ENCODE peak calls at places on chromosomes 2 and 18, in nine cellular contexts. One of them, this sample, is unnamed.
A peak's percentile ranks its signal among the peaks of the same experiment; 100 is the strongest.

GRCh38 chr2:237863102-237863511 is 3.7 kb downstream of the RAMP1 start:
- DNase-seq in AG10803: no peak
- DNase-seq in LoVo: no peak
- DNase-seq in smooth muscle cell of the brain vasculature: no peak
- DNase-seq in NCI-H2171: no peak
- DNase-seq in neuronal stem cell: no peak
- DNase-seq in stimulated activated CD8-positive, alpha-beta memory T cell treated with anti-CD3 and anti-CD28 coated beads, Interleukin-15, amount 100 ng/mL, for 24 hours: no peak
- DNase-seq in A549: no peak
- DNase-seq in T47D: no peak
- DNase-seq in this sample: no peak

GRCh38 chr18:74617486-74617885 is 19.8 kb downstream of the ZNF407 start:
- DNase-seq in AG10803: no peak
- DNase-seq in LoVo: no peak
- DNase-seq in smooth muscle cell of the brain vasculature: no peak
- DNase-seq in NCI-H2171: no peak
- DNase-seq in neuronal stem cell: no peak
- DNase-seq in stimulated activated CD8-positive, alpha-beta memory T cell treated with anti-CD3 and anti-CD28 coated beads, Interleukin-15, amount 100 ng/mL, for 24 hours: no peak
- DNase-seq in A549: no peak
- DNase-seq in T47D: no peak
- DNase-seq in this sample: no peak

GRCh38 chr2:205245001-205245400 is 437.3 kb upstream of the NRP2 start:
- DNase-seq in AG10803: peak; percentile 36
- DNase-seq in LoVo: no peak
- DNase-seq in smooth muscle cell of the brain vasculature: no peak
- DNase-seq in NCI-H2171: no peak
- DNase-seq in neuronal stem cell: no peak
- DNase-seq in stimulated activated CD8-positive, alpha-beta memory T cell treated with anti-CD3 and anti-CD28 coated beads, Interleukin-15, amount 100 ng/mL, for 24 hours: no peak
- DNase-seq in A549: no peak
- DNase-seq in T47D: no peak
- DNase-seq in this sample: no peak

GRCh38 chr18:58567453-58568196 is 61.3 kb downstream of the ALPK2 start:
- DNase-seq in AG10803: peak; percentile 97
- DNase-seq in LoVo: no peak
- DNase-seq in smooth muscle cell of the brain vasculature: no peak
- DNase-seq in NCI-H2171: no peak
- DNase-seq in neuronal stem cell: no peak
- DNase-seq in stimulated activated CD8-positive, alpha-beta memory T cell treated with anti-CD3 and anti-CD28 coated beads, Interleukin-15, amount 100 ng/mL, for 24 hours: no peak
- DNase-seq in A549: peak; percentile 25
- DNase-seq in T47D: peak; percentile 15
- DNase-seq in this sample: no peak

GRCh38 chr2:211397764-211398163 is 841.4 kb downstream of the CPS1 start:
- DNase-seq in AG10803: no peak
- DNase-seq in LoVo: no peak
- DNase-seq in smooth muscle cell of the brain vasculature: no peak
- DNase-seq in NCI-H2171: no peak
- DNase-seq in neuronal stem cell: no peak
- DNase-seq in stimulated activated CD8-positive, alpha-beta memory T cell treated with anti-CD3 and anti-CD28 coated beads, Interleukin-15, amount 100 ng/mL, for 24 hours: no peak
- DNase-seq in A549: no peak
- DNase-seq in T47D: no peak
- DNase-seq in this sample: no peak

GRCh38 chr2:179701524-179702110 is 159.8 kb downstream of the ZNF385B start:
- DNase-seq in AG10803: peak; percentile 16
- DNase-seq in LoVo: no peak
- DNase-seq in smooth muscle cell of the brain vasculature: no peak
- DNase-seq in NCI-H2171: no peak
- DNase-seq in neuronal stem cell: no peak
- DNase-seq in stimulated activated CD8-positive, alpha-beta memory T cell treated with anti-CD3 and anti-CD28 coated beads, Interleukin-15, amount 100 ng/mL, for 24 hours: no peak
- DNase-seq in A549: no peak
- DNase-seq in T47D: no peak
- DNase-seq in this sample: no peak

GRCh38 chr2:43417296-43417695 is 178.5 kb downstream of the THADA start:
- DNase-seq in AG10803: no peak
- DNase-seq in LoVo: no peak
- DNase-seq in smooth muscle cell of the brain vasculature: no peak
- DNase-seq in NCI-H2171: no peak
- DNase-seq in neuronal stem cell: no peak
- DNase-seq in stimulated activated CD8-positive, alpha-beta memory T cell treated with anti-CD3 and anti-CD28 coated beads, Interleukin-15, amount 100 ng/mL, for 24 hours: no peak
- DNase-seq in A549: no peak
- DNase-seq in T47D: peak; percentile 81
- DNase-seq in this sample: no peak

GRCh38 chr2:25685741-25686140 is 12.4 kb upstream of the DTNB start:
- DNase-seq in AG10803: no peak
- DNase-seq in LoVo: no peak
- DNase-seq in smooth muscle cell of the brain vasculature: no peak
- DNase-seq in NCI-H2171: no peak
- DNase-seq in neuronal stem cell: no peak
- DNase-seq in stimulated activated CD8-positive, alpha-beta memory T cell treated with anti-CD3 and anti-CD28 coated beads, Interleukin-15, amount 100 ng/mL, for 24 hours: no peak
- DNase-seq in A549: no peak
- DNase-seq in T47D: peak; percentile 42
- DNase-seq in this sample: no peak

GRCh38 chr18:49730951-49731391 is 82.4 kb downstream of the ACAA2 start:
- DNase-seq in AG10803: no peak
- DNase-seq in LoVo: no peak
- DNase-seq in smooth muscle cell of the brain vasculature: no peak
- DNase-seq in NCI-H2171: no peak
- DNase-seq in neuronal stem cell: no peak
- DNase-seq in stimulated activated CD8-positive, alpha-beta memory T cell treated with anti-CD3 and anti-CD28 coated beads, Interleukin-15, amount 100 ng/mL, for 24 hours: no peak
- DNase-seq in A549: no peak
- DNase-seq in T47D: peak; percentile 15
- DNase-seq in this sample: no peak

GRCh38 chr2:237921967-237922492 is 44.8 kb upstream of the UBE2F start:
- DNase-seq in AG10803: no peak
- DNase-seq in LoVo: no peak
- DNase-seq in smooth muscle cell of the brain vasculature: no peak
- DNase-seq in NCI-H2171: no peak
- DNase-seq in neuronal stem cell: no peak
- DNase-seq in stimulated activated CD8-positive, alpha-beta memory T cell treated with anti-CD3 and anti-CD28 coated beads, Interleukin-15, amount 100 ng/mL, for 24 hours: no peak
- DNase-seq in A549: no peak
- DNase-seq in T47D: no peak
- DNase-seq in this sample: no peak

GRCh38 chr2:111182740-111183139 is 62.0 kb downstream of the BCL2L11 start:
- DNase-seq in AG10803: no peak
- DNase-seq in LoVo: no peak
- DNase-seq in smooth muscle cell of the brain vasculature: no peak
- DNase-seq in NCI-H2171: no peak
- DNase-seq in neuronal stem cell: no peak
- DNase-seq in stimulated activated CD8-positive, alpha-beta memory T cell treated with anti-CD3 and anti-CD28 coated beads, Interleukin-15, amount 100 ng/mL, for 24 hours: no peak
- DNase-seq in A549: no peak
- DNase-seq in T47D: no peak
- DNase-seq in this sample: no peak

This sample was measured in upper lobe of left lung.